ENCODE peak calls at places on chromosomes 2 and 18, in ten cellular contexts. G is stomach; W is cardiac muscle cell; R is CD8-positive, alpha-beta memory T cell; O is endothelial cell of umbilical vein; X is neuronal stem cell; A is HCT116; S is psoas muscle; L is tibial artery; N is adipocyte. F is an unnamed sample. For H3K36me3, the result is how much of the 10 kb centered on the place peaks cover.

GRCh38 chr2:134815741-134816140 is 22.7 kb upstream of the ACMSD start:
- DNase-seq in G (no peak), W (no peak), R (no peak), O (no peak), X (no peak), A (no peak), S (no peak), L (no peak), N (no peak), F (no peak)

GRCh38 chr2:161238559-161239415 is 69.4 kb upstream of the PSMD14 start:
- DNase-seq in G (peak), W (peak), R (peak), O (peak), X (peak), A (no peak), S (peak), L (peak), N (peak), F (no peak)

GRCh38 chr2:202032841-202033316 is 776 bp upstream of the FZD7 start:
- DNase-seq in G (peak), W (peak), R (no peak), O (peak), X (peak), A (peak), S (peak), L (peak), N (peak), F (no peak)

GRCh38 chr2:79929624-79930023 is 374.9 kb downstream of the LRRTM1 start:
- DNase-seq in G (no peak), W (no peak), R (no peak), O (no peak), X (no peak), A (no peak), S (no peak), L (no peak), N (no peak), F (no peak)

GRCh38 chr2:129870646-129871335 is 108.7 kb upstream of the RAB6C start:
- DNase-seq in G (no peak), W (peak), R (no peak), O (no peak), X (no peak), A (no peak), S (no peak), L (no peak), N (no peak), F (no peak)

GRCh38 chr2:213019368-213019767 is 132.0 kb downstream of the IKZF2 start:
- DNase-seq in G (no peak), W (no peak), R (no peak), O (no peak), X (no peak), A (no peak), S (no peak), L (no peak), N (no peak), F (no peak)

GRCh38 chr2:38466849-38467767 is 90.0 kb upstream of the ATL2 start:
- DNase-seq in G (no peak), W (peak), R (no peak), O (no peak), X (no peak), A (no peak), S (no peak), L (no peak), N (peak), F (no peak)

GRCh38 chr2:18446715-18447114 is 113.7 kb downstream of the RDH14 start:
- DNase-seq in G (no peak), W (peak), R (no peak), O (no peak), X (no peak), A (no peak), S (no peak), L (no peak), N (no peak), F (no peak)

GRCh38 chr2:12318427-12319057 is 398.2 kb upstream of the TRIB2 start:
- DNase-seq in G (no peak), W (no peak), R (no peak), O (no peak), X (no peak), A (no peak), S (no peak), L (no peak), N (peak), F (no peak)

GRCh38 chr18:70419526-70419925 is 130.7 kb downstream of the SOCS6 start:
- DNase-seq in G (no peak), W (peak), R (no peak), O (no peak), X (no peak), A (no peak), S (no peak), L (no peak), N (peak), F (no peak)

GRCh38 chr2:120509991-120510735 is 164.2 kb downstream of the INHBB start:
- DNase-seq in G (no peak), W (no peak), R (no peak), O (peak), X (no peak), A (no peak), S (no peak), L (no peak), N (no peak), F (no peak)

GRCh38 chr18:76494541-76495403 is at the start of gene ZNF516:
- DNase-seq in G (peak), W (peak), R (peak), O (no peak), X (peak), A (no peak), S (peak), L (no peak), N (peak), F (no peak)

DNA sequence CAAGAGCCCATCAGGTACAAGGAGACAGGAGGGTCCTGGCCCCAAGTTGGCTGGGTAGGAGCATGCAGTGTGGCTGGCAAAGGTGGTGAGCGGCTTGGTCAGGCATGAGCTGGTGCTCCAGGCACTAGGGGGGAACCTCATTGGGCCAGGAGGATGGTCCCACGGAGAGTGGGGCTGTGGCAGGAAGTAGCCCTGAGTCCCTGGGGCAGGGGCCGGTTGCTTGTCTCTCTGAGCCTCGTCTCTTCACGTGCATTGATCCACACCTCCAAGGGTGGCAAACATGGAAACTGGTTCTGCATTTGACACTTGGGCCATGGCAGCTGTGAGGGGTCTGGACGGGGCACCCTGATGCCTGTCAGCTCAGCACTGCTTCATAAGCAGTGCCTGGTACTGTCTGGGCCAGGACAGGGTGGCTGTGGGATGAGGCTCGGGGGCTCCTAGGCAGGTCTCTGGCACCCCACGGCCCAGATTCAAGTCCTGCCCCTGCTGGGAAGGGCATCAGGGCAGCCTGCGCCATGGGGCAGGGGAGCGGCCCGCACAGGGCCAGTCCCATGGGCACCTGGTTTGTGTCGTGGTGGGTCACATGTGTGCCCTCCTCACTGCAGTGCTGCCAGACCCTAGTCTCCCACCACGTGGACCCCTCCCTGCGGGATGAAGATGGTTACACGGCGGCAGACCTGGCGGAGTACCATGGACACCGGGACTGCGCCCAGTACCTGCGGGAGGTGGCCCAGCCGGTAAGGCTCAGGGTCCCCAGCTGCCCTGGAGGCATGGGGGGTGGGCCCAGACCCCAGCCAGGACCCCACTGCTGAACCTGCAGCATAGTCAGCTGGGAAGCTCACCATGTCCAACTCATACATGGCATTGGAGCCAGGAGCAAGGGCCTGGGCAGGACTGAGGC is 16.4 kb downstream of the ESPNL start:
- DNase-seq in G (no peak), W (no peak), R (no peak), O (no peak), X (no peak), A (no peak), S (peak), L (no peak), N (no peak), F (no peak)
- H3K4me3 ChIP-seq in G (no peak), W (no peak), R (no peak), O (no peak), X (no peak), A (no peak), S (no peak), L (no peak), N (no peak), F (no peak)

GRCh38 chr2:232838406-232838874 is 31.6 kb upstream of the SNORC start:
- DNase-seq in G (no peak), W (no peak), R (no peak), O (peak), X (no peak), A (no peak), S (no peak), L (no peak), N (no peak), F (peak)
- H3K36me3 ChIP-seq in G (half or more), W (under half), R (under half), O (under half), X (under half), A (under half), S (under half), L (under half), N (half or more), F (half or more)

GRCh38 chr2:234273887-234274584 is 222.8 kb downstream of the ARL4C start:
- DNase-seq in G (no peak), W (no peak), R (no peak), O (no peak), X (no peak), A (no peak), S (no peak), L (no peak), N (no peak), F (no peak)
- H3K4me3 ChIP-seq in G (no peak), W (no peak), R (no peak), O (no peak), X (no peak), A (no peak), S (no peak), L (no peak), N (no peak), F (no peak)

DNA sequence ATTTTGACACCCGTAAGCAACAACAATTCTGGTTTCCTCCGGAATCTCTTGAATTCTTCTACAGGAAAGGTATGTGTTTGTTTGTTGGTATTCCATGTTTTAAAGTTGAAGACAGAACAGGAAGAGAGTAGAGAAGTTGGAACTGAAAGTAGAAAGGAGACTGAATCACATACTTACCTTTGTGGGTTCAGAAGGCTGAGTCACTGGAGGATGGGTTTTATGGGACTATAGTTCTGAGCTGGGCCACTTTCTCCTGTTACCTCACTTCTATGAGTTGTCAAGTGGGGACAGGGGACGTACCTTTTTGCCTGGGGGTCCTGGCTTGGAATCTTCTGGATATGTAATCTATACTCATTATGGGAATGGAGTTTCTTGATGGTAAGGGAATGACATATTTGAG is 40.9 kb downstream of the KDM3A start:
- DNase-seq in G (no peak), W (no peak), R (no peak), O (no peak), X (no peak), A (no peak), S (no peak), L (no peak), N (peak), F (no peak)
- H3K36me3 ChIP-seq in G (half or more), W (half or more), R (half or more), O (under half), X (under half), A (half or more), S (under half), L (half or more), N (half or more), F (half or more)

DNA sequence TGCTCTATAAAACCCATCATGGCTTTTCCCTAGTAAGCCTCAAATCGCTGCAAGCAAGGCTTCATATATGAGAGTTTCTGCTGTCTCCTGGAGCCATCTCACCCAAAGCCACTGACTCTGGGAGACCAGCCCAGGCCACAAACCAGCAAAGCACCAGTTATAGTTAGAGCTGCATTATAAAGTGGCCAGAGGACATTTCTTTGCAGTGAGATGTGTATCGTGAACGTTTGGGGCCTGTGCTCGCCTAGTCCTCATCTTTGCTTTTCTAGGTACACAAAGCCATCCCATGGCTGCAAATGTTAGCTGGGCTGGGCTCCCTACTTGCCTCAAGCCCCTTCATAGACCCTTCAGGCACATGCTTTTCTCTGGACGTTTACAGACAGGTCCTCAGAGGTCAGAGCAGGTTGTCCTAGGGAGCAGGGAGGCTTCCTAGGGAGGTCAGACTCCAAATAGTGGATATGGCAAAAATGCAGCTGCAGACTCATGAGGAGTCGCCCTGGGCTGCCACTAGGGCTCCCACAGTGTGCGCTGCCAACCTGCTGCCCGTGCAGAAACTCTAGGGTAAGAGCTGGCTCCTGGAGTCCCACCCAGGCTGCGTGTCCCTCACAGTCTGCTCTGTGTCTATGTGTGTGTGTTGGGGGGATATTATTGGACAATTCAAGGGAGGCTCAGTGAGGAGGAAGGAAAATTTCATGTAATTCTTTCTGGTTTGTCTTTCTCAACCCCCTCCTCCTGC is 141.0 kb downstream of the RPIA start:
- DNase-seq in G (no peak), W (no peak), R (no peak), O (no peak), X (no peak), A (no peak), S (no peak), L (no peak), N (no peak), F (no peak)
- H3K4me3 ChIP-seq in G (no peak), W (no peak), R (no peak), O (no peak), X (no peak), A (no peak), S (no peak), L (no peak), N (no peak), F (no peak)